ENCODE peak calls at places on chromosomes 16 and 17, in six cellular contexts. U is A549, S is HepG2, A is IMR-90, J is K562, C is GM12878. L is an unnamed sample.

GRCh38 chr17:66317629-66318028 is 15.2 kb downstream of the PRKCA start:
- DNase-seq in U (no peak), S (no peak), A (peak), J (no peak), C (no peak), L (no peak)

GRCh38 chr17:39951924-39952664 is 10.7 kb upstream of the GSDMA start:
- DNase-seq in U (no peak), S (no peak), A (no peak), J (no peak), C (no peak), L (no peak)

GRCh38 chr16:68069511-68070248 is 15.5 kb upstream of the NFATC3 start:
- DNase-seq in U (no peak), S (no peak), A (no peak), J (no peak), C (no peak), L (no peak)

GRCh38 chr17:15891348-15891747 is 53.6 kb upstream of the ADORA2B start:
- DNase-seq in U (no peak), S (no peak), A (peak), J (no peak), C (no peak), L (no peak)

GRCh38 chr17:20066253-20066652 is 57.1 kb downstream of the SPECC1 start:
- DNase-seq in U (peak), S (no peak), A (peak), J (no peak), C (no peak), L (no peak)

GRCh38 chr17:44002141-44002848 is 2.1 kb upstream of the NAGS start:
- DNase-seq in U (peak), S (peak), A (peak), J (no peak), C (no peak), L (no peak)

GRCh38 chr16:83315271-83315670 is 492.5 kb upstream of the HSBP1 start:
- DNase-seq in U (no peak), S (no peak), A (peak), J (no peak), C (no peak), L (no peak)

GRCh38 chr17:75892556-75893224 is 4.1 kb downstream of the TRIM65 start:
- DNase-seq in U (no peak), S (peak), A (no peak), J (no peak), C (no peak), L (no peak)

GRCh38 chr17:79923974-79924638 is 84.9 kb upstream of the CBX4 start:
- DNase-seq in U (peak), S (peak), A (peak), J (peak), C (no peak), L (peak)

GRCh38 chr17:2040942-2041560 is 771 bp upstream of the OVCA2 start:
- DNase-seq in U (no peak), S (no peak), A (no peak), J (no peak), C (no peak), L (no peak)

GRCh38 chr17:28724500-28725165 is 1.4 kb downstream of the TLCD1 start:
- DNase-seq in U (peak), S (no peak), A (no peak), J (peak), C (no peak), L (no peak)

GRCh38 chr16:31063843-31064611 is 10.0 kb downstream of the ZNF668 start:
- DNase-seq in U (no peak), S (no peak), A (no peak), J (no peak), C (no peak), L (no peak)

GRCh38 chr17:57898487-57899311 is 48.9 kb upstream of the MRPS23 start:
- DNase-seq in U (no peak), S (peak), A (peak), J (no peak), C (no peak), L (no peak)

GRCh38 chr17:17941015-17941414 is 31.2 kb downstream of the TOM1L2 start:
- DNase-seq in U (no peak), S (no peak), A (no peak), J (no peak), C (no peak), L (no peak)

GRCh38 chr16:87837627-87838289 is 31.5 kb downstream of the SLC7A5 start:
- DNase-seq in U (no peak), S (no peak), A (no peak), J (no peak), C (no peak), L (no peak)

GRCh38 chr16:82456683-82457082 is 170.1 kb upstream of the CDH13 start:
- DNase-seq in U (peak), S (peak), A (peak), J (peak), C (no peak), L (peak)

GRCh38 chr16:75044800-75045361 is 46.1 kb downstream of the ZNRF1 start:
- DNase-seq in U (peak), S (no peak), A (no peak), J (no peak), C (no peak), L (no peak)

GRCh38 chr17:39746145-39746461 is 8.4 kb downstream of the GRB7 start:
- DNase-seq in U (no peak), S (no peak), A (no peak), J (no peak), C (no peak), L (no peak)

GRCh38 chr17:17792551-17793377 is 44.0 kb downstream of the SREBF1 start:
- DNase-seq in U (no peak), S (no peak), A (peak), J (peak), C (no peak), L (no peak)

GRCh38 chr16:3465911-3466584 is 22.6 kb downstream of the NAA60 start:
- DNase-seq in U (no peak), S (no peak), A (no peak), J (no peak), C (no peak), L (no peak)

GRCh38 chr17:75173526-75173925 is 9.2 kb downstream of the SUMO2 start:
- DNase-seq in U (no peak), S (no peak), A (no peak), J (no peak), C (no peak), L (no peak)

GRCh38 chr17:79053251-79053925 is 21.2 kb upstream of the ENGASE start:
- DNase-seq in U (no peak), S (no peak), A (peak), J (no peak), C (no peak), L (no peak)

DNA sequence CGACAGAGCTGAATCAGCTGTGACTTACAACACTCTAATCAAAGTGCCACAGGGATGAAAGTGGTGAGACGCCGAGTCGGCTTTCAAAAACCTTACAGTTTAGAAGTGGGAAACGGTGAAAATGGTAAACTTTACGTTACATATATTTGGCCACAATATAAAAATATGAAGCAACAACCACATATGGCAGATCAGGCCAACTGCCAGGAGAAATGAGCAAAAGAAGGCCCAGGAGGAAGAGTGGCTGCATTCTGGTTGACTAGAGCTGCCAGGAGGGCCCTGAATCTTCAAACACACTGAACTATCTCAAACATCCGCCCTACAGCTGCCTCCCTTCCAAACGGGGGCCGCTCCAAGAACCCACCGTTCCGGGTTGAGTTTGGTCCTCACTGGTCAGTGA is 56.3 kb downstream of the MRM3 start:
- DNase-seq in U (no peak), S (no peak), A (no peak), J (no peak), C (no peak), L (no peak)
- TF ChIP-seq BHLHE40 in U (no peak), S (no peak), A (no peak), J (no peak), C (no peak), L (no peak)

GRCh38 chr17:38731526-38732294 is 1.6 kb downstream of the CISD3 start:
- DNase-seq in U (no peak), S (no peak), A (no peak), J (no peak), C (no peak), L (no peak)

GRCh38 chr17:38732376-38733314 is 2.5 kb downstream of the CISD3 start:
- DNase-seq in U (no peak), S (no peak), A (no peak), J (no peak), C (no peak), L (no peak)

GRCh38 chr17:38734235-38734633 is 4.1 kb downstream of the CISD3 start:
- DNase-seq in U (no peak), S (no peak), A (no peak), J (no peak), C (no peak), L (no peak)

GRCh38 chr17:38735161-38735997 is 5.2 kb downstream of the CISD3 start:
- DNase-seq in U (peak), S (peak), A (no peak), J (peak), C (no peak), L (peak)

GRCh38 chr17:38733315-38734234 is 3.4 kb downstream of the CISD3 start:
- DNase-seq in U (peak), S (peak), A (no peak), J (peak), C (no peak), L (no peak)
- TF ChIP-seq BHLHE40 in U (no peak), S (no peak), A (no peak), J (no peak), C (no peak), L (no peak)

GRCh38 chr17:146983-147761 is 9.8 kb downstream of the SCGB1C2 start:
- DNase-seq in U (no peak), S (no peak), A (no peak), J (no peak), C (no peak), L (no peak)
- TF ChIP-seq BHLHE40 in U (no peak), S (no peak), A (no peak), J (no peak), C (no peak), L (no peak)

GRCh38 chr16:58337090-58337444 is 42.2 kb upstream of the PRSS54 start:
- DNase-seq in U (no peak), S (no peak), A (no peak), J (no peak), C (no peak), L (no peak)
- TF ChIP-seq BHLHE40 in U (no peak), S (no peak), A (no peak), J (no peak), C (no peak), L (no peak)